ENCODE peak calls at places on chromosomes 7 and 10, in nine cellular contexts. Q, R, L, Y, M, C, I, G and P are unnamed samples.

GRCh38 chr7:1632506-1632905 is 37.6 kb upstream of the ELFN1 start:
- DNase-seq in Q (no peak), R (no peak), L (no peak), Y (no peak), M (no peak), C (no peak), I (no peak), G (no peak), P (no peak)

GRCh38 chr7:84100866-84101265 is 93.7 kb downstream of the SEMA3A start:
- DNase-seq in Q (no peak), R (no peak), L (peak), Y (no peak), M (peak), C (no peak), I (no peak), G (peak), P (no peak)

GRCh38 chr7:45178241-45179225 is 20.9 kb downstream of the RAMP3 start:
- DNase-seq in Q (no peak), R (no peak), L (no peak), Y (no peak), M (no peak), C (no peak), I (no peak), G (no peak), P (no peak)

GRCh38 chr10:8283986-8284385 is 229.5 kb downstream of the GATA3 start:
- DNase-seq in Q (no peak), R (no peak), L (no peak), Y (no peak), M (peak), C (no peak), I (no peak), G (no peak), P (no peak)

GRCh38 chr10:130169136-130169888 is 33.1 kb downstream of the GLRX3 start:
- DNase-seq in Q (no peak), R (no peak), L (peak), Y (no peak), M (peak), C (no peak), I (no peak), G (peak), P (no peak)

GRCh38 chr10:104254493-104255243 is at the start of gene GSTO1:
- DNase-seq in Q (peak), R (peak), L (peak), Y (peak), M (peak), C (no peak), I (peak), G (peak), P (no peak)

GRCh38 chr10:79052311-79053080 is 16.3 kb upstream of the ZMIZ1 start:
- DNase-seq in Q (peak), R (no peak), L (no peak), Y (no peak), M (peak), C (no peak), I (no peak), G (no peak), P (no peak)

GRCh38 chr7:29891766-29892165 is 85.5 kb downstream of the WIPF3 start:
- DNase-seq in Q (no peak), R (no peak), L (no peak), Y (no peak), M (no peak), C (no peak), I (no peak), G (no peak), P (no peak)

GRCh38 chr10:88039496-88040200 is 176.2 kb downstream of the PTEN start:
- DNase-seq in Q (no peak), R (no peak), L (peak), Y (no peak), M (peak), C (no peak), I (no peak), G (peak), P (no peak)

GRCh38 chr10:75191821-75192568 is 18.6 kb upstream of the VDAC2 start:
- DNase-seq in Q (no peak), R (peak), L (peak), Y (peak), M (peak), C (no peak), I (no peak), G (peak), P (peak)

DNA sequence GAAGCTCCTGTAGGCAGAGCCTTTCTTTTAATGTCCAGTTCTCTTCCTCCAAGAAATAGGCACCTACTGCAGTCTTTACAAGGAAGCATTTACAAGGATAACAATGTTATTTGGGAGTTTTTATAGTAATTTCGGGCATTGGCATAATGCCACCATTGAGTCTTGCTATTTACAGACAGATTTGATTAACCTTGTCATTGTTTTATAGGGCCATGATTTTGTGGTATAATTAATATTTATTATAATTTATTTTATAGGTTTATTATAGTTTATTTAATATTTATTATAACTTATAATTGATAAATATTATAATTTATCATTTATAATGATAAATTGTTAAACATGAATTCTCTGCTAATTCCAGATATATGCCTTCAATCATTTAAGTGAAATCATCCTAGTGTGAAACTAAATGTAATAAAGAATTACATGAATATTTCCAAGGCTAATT is 573 bp upstream of the POT1 start:
- DNase-seq in Q (no peak), R (no peak), L (no peak), Y (no peak), M (no peak), C (no peak), I (no peak), G (no peak), P (no peak)
- H3K4me3 ChIP-seq in Q (peak), R (peak), L (peak), Y (peak), M (peak), C (peak), I (no peak), G (peak), P (peak)

DNA sequence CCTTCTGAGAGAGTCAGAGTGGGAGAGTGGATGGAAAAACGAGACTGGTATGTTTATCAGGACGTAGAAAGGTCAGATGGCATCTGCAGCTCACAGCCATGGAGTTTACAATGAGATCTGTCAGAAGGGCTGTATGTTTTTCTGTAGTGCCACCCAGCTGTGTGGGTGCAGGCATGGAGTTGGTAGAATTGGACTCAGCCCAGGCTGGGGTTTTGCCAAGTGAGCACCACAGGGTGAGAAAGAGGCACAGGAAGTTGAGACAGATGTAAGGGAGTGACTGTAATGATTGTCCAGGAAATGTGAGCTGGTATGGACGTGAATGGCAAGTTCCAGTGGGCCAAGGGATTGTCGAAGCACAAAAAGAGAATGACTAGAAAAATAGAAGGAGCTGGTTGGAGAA is 9.1 kb upstream of the ZYX start:
- DNase-seq in Q (no peak), R (peak), L (no peak), Y (peak), M (no peak), C (no peak), I (no peak), G (no peak), P (no peak)
- TF ChIP-seq CTCF in Q (no peak), R (peak), L (peak), Y (no peak), M (no peak), C (no peak), I (peak), G (no peak), P (no peak)

GRCh38 chr7:7967909-7968543 is 570 bp upstream of the GLCCI1 start:
- DNase-seq in Q (no peak), R (no peak), L (no peak), Y (no peak), M (no peak), C (no peak), I (no peak), G (no peak), P (no peak)
- H3K4me3 ChIP-seq in Q (peak), R (peak), L (peak), Y (peak), M (peak), C (peak), I (peak), G (peak), P (peak)

GRCh38 chr7:99371376-99371920 is 3.1 kb upstream of the ARPC1B start:
- DNase-seq in Q (no peak), R (no peak), L (no peak), Y (no peak), M (peak), C (no peak), I (no peak), G (no peak), P (no peak)
- TF ChIP-seq CTCF in Q (no peak), R (no peak), L (no peak), Y (no peak), M (no peak), C (no peak), I (no peak), G (no peak), P (no peak)

GRCh38 chr10:61406282-61406681 is 46.9 kb downstream of the TMEM26 start:
- DNase-seq in Q (no peak), R (no peak), L (no peak), Y (no peak), M (no peak), C (no peak), I (no peak), G (no peak), P (no peak)
- H3K4me3 ChIP-seq in Q (no peak), R (no peak), L (no peak), Y (no peak), M (no peak), C (no peak), I (no peak), G (no peak), P (no peak)